ENCODE peak calls at places on chromosomes 5 and 9, in eight cellular contexts. V, W, N, T, Q, K, I and C are unnamed samples.

GRCh38 chr5:963673-964531 is 44.7 kb upstream of the NKD2 start:
- DNase-seq in V (no peak), W (no peak), N (no peak), T (peak), Q (no peak), K (peak), I (no peak), C (no peak)

GRCh38 chr9:136100700-136101614 is 5.9 kb upstream of the NACC2 start:
- DNase-seq in V (no peak), W (no peak), N (peak), T (no peak), Q (no peak), K (no peak), I (no peak), C (no peak)

GRCh38 chr5:88682797-88683496 is 200.0 kb downstream of the MEF2C start:
- DNase-seq in V (no peak), W (peak), N (no peak), T (no peak), Q (no peak), K (no peak), I (no peak), C (no peak)

GRCh38 chr5:170248635-170249227 is 15.9 kb downstream of the C5orf58 start:
- DNase-seq in V (no peak), W (no peak), N (no peak), T (no peak), Q (no peak), K (peak), I (no peak), C (no peak)

GRCh38 chr9:114484854-114485443 is 20.3 kb downstream of the WHRN start:
- DNase-seq in V (no peak), W (peak), N (no peak), T (peak), Q (peak), K (no peak), I (no peak), C (peak)

GRCh38 chr5:120366047-120366446 is 98.1 kb upstream of the PRR16 start:
- DNase-seq in V (no peak), W (no peak), N (no peak), T (peak), Q (no peak), K (no peak), I (no peak), C (no peak)

GRCh38 chr5:132190161-132190817 is 37.4 kb downstream of the P4HA2 start:
- DNase-seq in V (no peak), W (peak), N (peak), T (peak), Q (no peak), K (peak), I (no peak), C (peak)

GRCh38 chr5:80181618-80182211 is 74.1 kb downstream of the SERINC5 start:
- DNase-seq in V (peak), W (no peak), N (peak), T (peak), Q (peak), K (peak), I (no peak), C (peak)

GRCh38 chr5:105506692-105507277 is 1944.2 kb upstream of the NUDT12 start:
- DNase-seq in V (no peak), W (peak), N (no peak), T (peak), Q (no peak), K (peak), I (no peak), C (peak)

GRCh38 chr9:126532019-126532462 is 81.7 kb upstream of the LMX1B start:
- DNase-seq in V (no peak), W (no peak), N (no peak), T (no peak), Q (no peak), K (no peak), I (no peak), C (no peak)

GRCh38 chr9:1845421-1845820 is 169.7 kb upstream of the SMARCA2 start:
- DNase-seq in V (no peak), W (no peak), N (no peak), T (no peak), Q (no peak), K (no peak), I (no peak), C (no peak)

GRCh38 chr5:167702014-167702413 is 589.4 kb upstream of the WWC1 start:
- DNase-seq in V (no peak), W (no peak), N (no peak), T (no peak), Q (no peak), K (no peak), I (no peak), C (no peak)